ENCODE peak calls at places on chromosome 5, in nine cellular contexts. One of them, this sample, is unnamed.

GRCh38 chr5:65986050-65986451 is 59.7 kb downstream of the ERBIN start:
- DNase-seq in memory B cell: no peak
- DNase-seq in SW 1271: no peak
- DNase-seq in NCI-H774: no peak
- DNase-seq in AML-193: no peak
- DNase-seq in stimulated activated CD4-positive, alpha-beta T cell treated with anti-CD3 and anti-CD28 coated beads, TNF-alpha, amount 100 ng/mL, for 1 hour: no peak
- DNase-seq in GM23248: peak
- DNase-seq in NCI-H1694 treated with DMSO at 0.1 percent for 48 hours: no peak
- DNase-seq in uterus: no peak
- DNase-seq in this sample: no peak

GRCh38 chr5:100667021-100667671 is 132.0 kb downstream of the FAM174A start:
- DNase-seq in memory B cell: no peak
- DNase-seq in SW 1271: peak
- DNase-seq in NCI-H774: no peak
- DNase-seq in AML-193: peak
- DNase-seq in stimulated activated CD4-positive, alpha-beta T cell treated with anti-CD3 and anti-CD28 coated beads, TNF-alpha, amount 100 ng/mL, for 1 hour: no peak
- DNase-seq in GM23248: peak
- DNase-seq in NCI-H1694 treated with DMSO at 0.1 percent for 48 hours: no peak
- DNase-seq in uterus: no peak
- DNase-seq in this sample: no peak

GRCh38 chr5:139814191-139814601 is 18.6 kb downstream of the PSD2 start:
- DNase-seq in memory B cell: no peak
- DNase-seq in SW 1271: no peak
- DNase-seq in NCI-H774: no peak
- DNase-seq in AML-193: no peak
- DNase-seq in stimulated activated CD4-positive, alpha-beta T cell treated with anti-CD3 and anti-CD28 coated beads, TNF-alpha, amount 100 ng/mL, for 1 hour: no peak
- DNase-seq in GM23248: no peak
- DNase-seq in NCI-H1694 treated with DMSO at 0.1 percent for 48 hours: no peak
- DNase-seq in uterus: no peak
- DNase-seq in this sample: no peak

GRCh38 chr5:127442085-127442484 is 75.4 kb upstream of the PRRC1 start:
- DNase-seq in memory B cell: no peak
- DNase-seq in SW 1271: peak
- DNase-seq in NCI-H774: no peak
- DNase-seq in AML-193: peak
- DNase-seq in stimulated activated CD4-positive, alpha-beta T cell treated with anti-CD3 and anti-CD28 coated beads, TNF-alpha, amount 100 ng/mL, for 1 hour: no peak
- DNase-seq in GM23248: peak
- DNase-seq in NCI-H1694 treated with DMSO at 0.1 percent for 48 hours: peak
- DNase-seq in uterus: no peak
- DNase-seq in this sample: no peak

GRCh38 chr5:139768802-139769465 is 26.7 kb upstream of the PSD2 start:
- DNase-seq in memory B cell: no peak
- DNase-seq in SW 1271: no peak
- DNase-seq in NCI-H774: no peak
- DNase-seq in AML-193: no peak
- DNase-seq in stimulated activated CD4-positive, alpha-beta T cell treated with anti-CD3 and anti-CD28 coated beads, TNF-alpha, amount 100 ng/mL, for 1 hour: no peak
- DNase-seq in GM23248: peak
- DNase-seq in NCI-H1694 treated with DMSO at 0.1 percent for 48 hours: no peak
- DNase-seq in uterus: no peak
- DNase-seq in this sample: no peak

GRCh38 chr5:137192293-137192743 is 306.8 kb downstream of the SPOCK1 start:
- DNase-seq in memory B cell: no peak
- DNase-seq in SW 1271: no peak
- DNase-seq in NCI-H774: no peak
- DNase-seq in AML-193: no peak
- DNase-seq in stimulated activated CD4-positive, alpha-beta T cell treated with anti-CD3 and anti-CD28 coated beads, TNF-alpha, amount 100 ng/mL, for 1 hour: no peak
- DNase-seq in GM23248: peak
- DNase-seq in NCI-H1694 treated with DMSO at 0.1 percent for 48 hours: no peak
- DNase-seq in uterus: no peak
- DNase-seq in this sample: no peak

GRCh38 chr5:35205186-35205585 is 25.1 kb downstream of the PRLR start:
- DNase-seq in memory B cell: no peak
- DNase-seq in SW 1271: no peak
- DNase-seq in NCI-H774: no peak
- DNase-seq in AML-193: no peak
- DNase-seq in stimulated activated CD4-positive, alpha-beta T cell treated with anti-CD3 and anti-CD28 coated beads, TNF-alpha, amount 100 ng/mL, for 1 hour: no peak
- DNase-seq in GM23248: peak
- DNase-seq in NCI-H1694 treated with DMSO at 0.1 percent for 48 hours: no peak
- DNase-seq in uterus: no peak
- DNase-seq in this sample: no peak

GRCh38 chr5:132635873-132636272 is 22.1 kb upstream of the IL13 start:
- DNase-seq in memory B cell: no peak
- DNase-seq in SW 1271: no peak
- DNase-seq in NCI-H774: no peak
- DNase-seq in AML-193: no peak
- DNase-seq in stimulated activated CD4-positive, alpha-beta T cell treated with anti-CD3 and anti-CD28 coated beads, TNF-alpha, amount 100 ng/mL, for 1 hour: no peak
- DNase-seq in GM23248: no peak
- DNase-seq in NCI-H1694 treated with DMSO at 0.1 percent for 48 hours: no peak
- DNase-seq in uterus: no peak
- DNase-seq in this sample: no peak

GRCh38 chr5:64625678-64626077 is 64.6 kb upstream of the SHISAL2B start:
- DNase-seq in memory B cell: no peak
- DNase-seq in SW 1271: no peak
- DNase-seq in NCI-H774: no peak
- DNase-seq in AML-193: no peak
- DNase-seq in stimulated activated CD4-positive, alpha-beta T cell treated with anti-CD3 and anti-CD28 coated beads, TNF-alpha, amount 100 ng/mL, for 1 hour: no peak
- DNase-seq in GM23248: peak
- DNase-seq in NCI-H1694 treated with DMSO at 0.1 percent for 48 hours: no peak
- DNase-seq in uterus: no peak
- DNase-seq in this sample: no peak

GRCh38 chr5:109601736-109602135 is 88.0 kb upstream of the MAN2A1 start:
- DNase-seq in memory B cell: no peak
- DNase-seq in SW 1271: no peak
- DNase-seq in NCI-H774: no peak
- DNase-seq in AML-193: no peak
- DNase-seq in stimulated activated CD4-positive, alpha-beta T cell treated with anti-CD3 and anti-CD28 coated beads, TNF-alpha, amount 100 ng/mL, for 1 hour: no peak
- DNase-seq in GM23248: no peak
- DNase-seq in NCI-H1694 treated with DMSO at 0.1 percent for 48 hours: no peak
- DNase-seq in uterus: no peak
- DNase-seq in this sample: no peak

GRCh38 chr5:57172466-57172961 is 1.3 kb upstream of the GPBP1 start:
- DNase-seq in memory B cell: peak
- DNase-seq in SW 1271: no peak
- DNase-seq in NCI-H774: no peak
- DNase-seq in AML-193: peak
- DNase-seq in stimulated activated CD4-positive, alpha-beta T cell treated with anti-CD3 and anti-CD28 coated beads, TNF-alpha, amount 100 ng/mL, for 1 hour: no peak
- DNase-seq in GM23248: peak
- DNase-seq in NCI-H1694 treated with DMSO at 0.1 percent for 48 hours: no peak
- DNase-seq in uterus: no peak
- DNase-seq in this sample: no peak

GRCh38 chr5:181160144-181160754 is 12.9 kb downstream of the OR2V2 start:
- DNase-seq in memory B cell: peak
- DNase-seq in SW 1271: no peak
- DNase-seq in NCI-H774: no peak
- DNase-seq in AML-193: no peak
- DNase-seq in stimulated activated CD4-positive, alpha-beta T cell treated with anti-CD3 and anti-CD28 coated beads, TNF-alpha, amount 100 ng/mL, for 1 hour: peak
- DNase-seq in GM23248: peak
- DNase-seq in NCI-H1694 treated with DMSO at 0.1 percent for 48 hours: no peak
- DNase-seq in uterus: peak
- DNase-seq in this sample: no peak

GRCh38 chr5:180088561-180088960 is 17.0 kb upstream of the RNF130 start:
- DNase-seq in memory B cell: no peak
- DNase-seq in SW 1271: no peak
- DNase-seq in NCI-H774: no peak
- DNase-seq in AML-193: no peak
- DNase-seq in stimulated activated CD4-positive, alpha-beta T cell treated with anti-CD3 and anti-CD28 coated beads, TNF-alpha, amount 100 ng/mL, for 1 hour: no peak
- DNase-seq in GM23248: no peak
- DNase-seq in NCI-H1694 treated with DMSO at 0.1 percent for 48 hours: no peak
- DNase-seq in uterus: no peak
- DNase-seq in this sample: no peak

GRCh38 chr5:143913008-143913752 is 101.2 kb downstream of the HMHB1 start:
- DNase-seq in memory B cell: no peak
- DNase-seq in SW 1271: peak
- DNase-seq in NCI-H774: no peak
- DNase-seq in AML-193: no peak
- DNase-seq in stimulated activated CD4-positive, alpha-beta T cell treated with anti-CD3 and anti-CD28 coated beads, TNF-alpha, amount 100 ng/mL, for 1 hour: no peak
- DNase-seq in GM23248: peak
- DNase-seq in NCI-H1694 treated with DMSO at 0.1 percent for 48 hours: no peak
- DNase-seq in uterus: no peak
- DNase-seq in this sample: no peak

GRCh38 chr5:81213070-81213469 is 20.1 kb upstream of the CKMT2 start:
- DNase-seq in memory B cell: no peak
- DNase-seq in SW 1271: no peak
- DNase-seq in NCI-H774: peak
- DNase-seq in AML-193: no peak
- DNase-seq in stimulated activated CD4-positive, alpha-beta T cell treated with anti-CD3 and anti-CD28 coated beads, TNF-alpha, amount 100 ng/mL, for 1 hour: no peak
- DNase-seq in GM23248: no peak
- DNase-seq in NCI-H1694 treated with DMSO at 0.1 percent for 48 hours: no peak
- DNase-seq in uterus: no peak
- DNase-seq in this sample: no peak

GRCh38 chr5:62779010-62779422 is 200.4 kb downstream of the LRRC70 start:
- DNase-seq in memory B cell: no peak
- DNase-seq in SW 1271: peak
- DNase-seq in NCI-H774: peak
- DNase-seq in AML-193: peak
- DNase-seq in stimulated activated CD4-positive, alpha-beta T cell treated with anti-CD3 and anti-CD28 coated beads, TNF-alpha, amount 100 ng/mL, for 1 hour: no peak
- DNase-seq in GM23248: peak
- DNase-seq in NCI-H1694 treated with DMSO at 0.1 percent for 48 hours: peak
- DNase-seq in uterus: no peak
- DNase-seq in this sample: no peak

GRCh38 chr5:2685651-2686050 is 65.8 kb downstream of the IRX2 start:
- DNase-seq in memory B cell: no peak
- DNase-seq in SW 1271: no peak
- DNase-seq in NCI-H774: peak
- DNase-seq in AML-193: no peak
- DNase-seq in stimulated activated CD4-positive, alpha-beta T cell treated with anti-CD3 and anti-CD28 coated beads, TNF-alpha, amount 100 ng/mL, for 1 hour: no peak
- DNase-seq in GM23248: peak
- DNase-seq in NCI-H1694 treated with DMSO at 0.1 percent for 48 hours: no peak
- DNase-seq in uterus: no peak
- DNase-seq in this sample: no peak

GRCh38 chr5:178589180-178590140 is 733 bp downstream of the COL23A1 start:
- DNase-seq in memory B cell: no peak
- DNase-seq in SW 1271: no peak
- DNase-seq in NCI-H774: no peak
- DNase-seq in AML-193: peak
- DNase-seq in stimulated activated CD4-positive, alpha-beta T cell treated with anti-CD3 and anti-CD28 coated beads, TNF-alpha, amount 100 ng/mL, for 1 hour: no peak
- DNase-seq in GM23248: peak
- DNase-seq in NCI-H1694 treated with DMSO at 0.1 percent for 48 hours: peak
- DNase-seq in uterus: no peak
- DNase-seq in this sample: no peak

GRCh38 chr5:173714551-173715428 is 98.3 kb upstream of the BOD1 start:
- DNase-seq in memory B cell: no peak
- DNase-seq in SW 1271: peak
- DNase-seq in NCI-H774: no peak
- DNase-seq in AML-193: peak
- DNase-seq in stimulated activated CD4-positive, alpha-beta T cell treated with anti-CD3 and anti-CD28 coated beads, TNF-alpha, amount 100 ng/mL, for 1 hour: no peak
- DNase-seq in GM23248: peak
- DNase-seq in NCI-H1694 treated with DMSO at 0.1 percent for 48 hours: no peak
- DNase-seq in uterus: no peak
- DNase-seq in this sample: no peak

GRCh38 chr5:41967401-41967800 is 42.3 kb downstream of the FBXO4 start:
- DNase-seq in memory B cell: no peak
- DNase-seq in SW 1271: no peak
- DNase-seq in NCI-H774: no peak
- DNase-seq in AML-193: no peak
- DNase-seq in stimulated activated CD4-positive, alpha-beta T cell treated with anti-CD3 and anti-CD28 coated beads, TNF-alpha, amount 100 ng/mL, for 1 hour: no peak
- DNase-seq in GM23248: no peak
- DNase-seq in NCI-H1694 treated with DMSO at 0.1 percent for 48 hours: no peak
- DNase-seq in uterus: no peak
- DNase-seq in this sample: no peak

This sample was measured in NCI-H524 treated with DMSO at 0.1 percent for 48 hours.